ENCODE peak calls at places on chromosomes 11 and 22, in six cellular contexts. One of them, this sample, is unnamed.

GRCh38 chr11:72776117-72776843 is 17.6 kb downstream of the STARD10 start:
- DNase-seq in left lung: no peak
- DNase-seq in HFF-Myc: no peak
- DNase-seq in CD4-positive, CD25-positive, alpha-beta regulatory T cell: no peak
- DNase-seq in GM23338: no peak
- DNase-seq in astrocyte of the spinal cord: no peak
- DNase-seq in this sample: no peak

GRCh38 chr11:69896250-69896649 is 77.0 kb upstream of the FGF3 start:
- DNase-seq in HFF-Myc: no peak
- DNase-seq in GM23338: no peak
- DNase-seq in astrocyte of the spinal cord: no peak
- DNase-seq in CD4-positive, CD25-positive, alpha-beta regulatory T cell: no peak
- DNase-seq in left lung: no peak
- DNase-seq in this sample: no peak

GRCh38 chr11:111012497-111012896 is 233.0 kb upstream of the POU2AF2 start:
- DNase-seq in HFF-Myc: no peak
- DNase-seq in CD4-positive, CD25-positive, alpha-beta regulatory T cell: no peak
- DNase-seq in astrocyte of the spinal cord: no peak
- DNase-seq in GM23338: no peak
- DNase-seq in left lung: no peak
- DNase-seq in this sample: no peak

GRCh38 chr11:46254135-46254491 is 23.3 kb upstream of the CREB3L1 start:
- DNase-seq in astrocyte of the spinal cord: no peak
- DNase-seq in GM23338: no peak
- DNase-seq in left lung: no peak
- DNase-seq in HFF-Myc: no peak
- DNase-seq in CD4-positive, CD25-positive, alpha-beta regulatory T cell: no peak
- DNase-seq in this sample: peak; percentile 87

GRCh38 chr11:8289426-8290047 is 25.9 kb upstream of the LMO1 start:
- DNase-seq in GM23338: no peak
- DNase-seq in CD4-positive, CD25-positive, alpha-beta regulatory T cell: no peak
- DNase-seq in left lung: no peak
- DNase-seq in HFF-Myc: no peak
- DNase-seq in astrocyte of the spinal cord: no peak
- DNase-seq in this sample: peak; percentile 5

GRCh38 chr11:69360606-69361005 is 66.7 kb downstream of the MYEOV start:
- DNase-seq in HFF-Myc: no peak
- DNase-seq in left lung: no peak
- DNase-seq in CD4-positive, CD25-positive, alpha-beta regulatory T cell: no peak
- DNase-seq in astrocyte of the spinal cord: no peak
- DNase-seq in GM23338: no peak
- DNase-seq in this sample: peak; percentile 6

GRCh38 chr11:122743949-122744876 is 88.7 kb downstream of the UBASH3B start:
- DNase-seq in astrocyte of the spinal cord: no peak
- DNase-seq in HFF-Myc: no peak
- DNase-seq in GM23338: no peak
- DNase-seq in CD4-positive, CD25-positive, alpha-beta regulatory T cell: peak; percentile 55
- DNase-seq in left lung: peak; percentile 61
- DNase-seq in this sample: peak; percentile 44

GRCh38 chr22:50577987-50578775 is at the start of gene CPT1B:
- DNase-seq in left lung: no peak
- DNase-seq in CD4-positive, CD25-positive, alpha-beta regulatory T cell: no peak
- DNase-seq in astrocyte of the spinal cord: no peak
- DNase-seq in GM23338: peak; percentile 48
- DNase-seq in HFF-Myc: no peak
- DNase-seq in this sample: no peak

GRCh38 chr11:120563698-120564572 is 52.4 kb downstream of the GRIK4 start:
- DNase-seq in left lung: no peak
- DNase-seq in astrocyte of the spinal cord: peak; percentile 15
- DNase-seq in CD4-positive, CD25-positive, alpha-beta regulatory T cell: no peak
- DNase-seq in GM23338: peak; percentile 83
- DNase-seq in HFF-Myc: no peak
- DNase-seq in this sample: no peak

GRCh38 chr22:43094085-43094484 is 4.9 kb upstream of the TTLL1 start:
- DNase-seq in CD4-positive, CD25-positive, alpha-beta regulatory T cell: no peak
- DNase-seq in astrocyte of the spinal cord: no peak
- DNase-seq in left lung: no peak
- DNase-seq in HFF-Myc: no peak
- DNase-seq in GM23338: no peak
- DNase-seq in this sample: peak; percentile 56

GRCh38 chr22:23751441-23751996 is 607 bp upstream of the ZNF70 start:
- DNase-seq in CD4-positive, CD25-positive, alpha-beta regulatory T cell: no peak
- DNase-seq in GM23338: peak; percentile 69
- DNase-seq in astrocyte of the spinal cord: peak; percentile 16
- DNase-seq in HFF-Myc: no peak
- DNase-seq in left lung: no peak
- DNase-seq in this sample: peak; percentile 59

GRCh38 chr11:126720539-126721235 is 279.9 kb downstream of the KIRREL3 start:
- DNase-seq in astrocyte of the spinal cord: no peak
- DNase-seq in left lung: no peak
- DNase-seq in CD4-positive, CD25-positive, alpha-beta regulatory T cell: no peak
- DNase-seq in GM23338: no peak
- DNase-seq in HFF-Myc: no peak
- DNase-seq in this sample: no peak

GRCh38 chr11:45102810-45103621 is 43.4 kb upstream of the PRDM11 start:
- DNase-seq in astrocyte of the spinal cord: peak; percentile 76
- DNase-seq in HFF-Myc: no peak
- DNase-seq in left lung: no peak
- DNase-seq in GM23338: peak; percentile 84
- DNase-seq in CD4-positive, CD25-positive, alpha-beta regulatory T cell: peak; percentile 39
- DNase-seq in this sample: peak; percentile 58

GRCh38 chr11:20599424-20600346 is at the start of gene SLC6A5:
- DNase-seq in GM23338: peak; percentile 96
- DNase-seq in astrocyte of the spinal cord: peak; percentile 33
- DNase-seq in left lung: no peak
- DNase-seq in CD4-positive, CD25-positive, alpha-beta regulatory T cell: no peak
- DNase-seq in HFF-Myc: peak; percentile 22
- DNase-seq in this sample: no peak

GRCh38 chr22:41382098-41382578 is 396 bp downstream of the TEF start:
- DNase-seq in GM23338: peak; percentile 73
- DNase-seq in left lung: peak; percentile 72
- DNase-seq in HFF-Myc: no peak
- DNase-seq in astrocyte of the spinal cord: no peak
- DNase-seq in CD4-positive, CD25-positive, alpha-beta regulatory T cell: peak; percentile 59
- DNase-seq in this sample: peak; percentile 74

GRCh38 chr11:40686765-40687164 is 772.7 kb downstream of the LRRC4C start:
- DNase-seq in left lung: no peak
- DNase-seq in HFF-Myc: no peak
- DNase-seq in astrocyte of the spinal cord: no peak
- DNase-seq in GM23338: no peak
- DNase-seq in CD4-positive, CD25-positive, alpha-beta regulatory T cell: no peak
- DNase-seq in this sample: no peak

GRCh38 chr11:58926251-58926650 is 13.0 kb upstream of the GLYATL1 start:
- DNase-seq in left lung: no peak
- DNase-seq in HFF-Myc: no peak
- DNase-seq in CD4-positive, CD25-positive, alpha-beta regulatory T cell: no peak
- DNase-seq in astrocyte of the spinal cord: peak; percentile 17
- DNase-seq in GM23338: no peak
- DNase-seq in this sample: no peak

GRCh38 chr11:110176366-110177056 is 83.3 kb downstream of the ZC3H12C start:
- DNase-seq in HFF-Myc: no peak
- DNase-seq in left lung: no peak
- DNase-seq in GM23338: no peak
- DNase-seq in astrocyte of the spinal cord: peak; percentile 17
- DNase-seq in CD4-positive, CD25-positive, alpha-beta regulatory T cell: no peak
- DNase-seq in this sample: no peak

GRCh38 chr22:19477321-19478085 is 1.5 kb downstream of the UFD1 start:
- DNase-seq in CD4-positive, CD25-positive, alpha-beta regulatory T cell: no peak
- DNase-seq in astrocyte of the spinal cord: peak; percentile 21
- DNase-seq in GM23338: no peak
- DNase-seq in left lung: no peak
- DNase-seq in HFF-Myc: no peak
- DNase-seq in this sample: no peak
- H3K4me3 ChIP-seq in CD4-positive, CD25-positive, alpha-beta regulatory T cell: peak overlapping the region; percentile 94
- H3K4me3 ChIP-seq in astrocyte of the spinal cord: peak overlapping the region; percentile 94
- H3K4me3 ChIP-seq in GM23338: peak overlapping the region; percentile 55
- H3K4me3 ChIP-seq in left lung: peak overlapping the region; percentile 79
- H3K4me3 ChIP-seq in HFF-Myc: peak overlapping the region; percentile 71
- H3K4me3 ChIP-seq in this sample: peak overlapping the region; percentile 81

GRCh38 chr22:44181033-44181911 is 547 bp downstream of the PARVG start:
- DNase-seq in left lung: peak; percentile 71
- DNase-seq in CD4-positive, CD25-positive, alpha-beta regulatory T cell: peak; percentile 54
- DNase-seq in GM23338: no peak
- DNase-seq in astrocyte of the spinal cord: no peak
- DNase-seq in HFF-Myc: no peak
- DNase-seq in this sample: peak; percentile 32

GRCh38 chr22:44180706-44181032 is at the start of gene PARVG:
- DNase-seq in left lung: no peak
- DNase-seq in GM23338: peak; percentile 70
- DNase-seq in astrocyte of the spinal cord: no peak
- DNase-seq in HFF-Myc: no peak
- DNase-seq in CD4-positive, CD25-positive, alpha-beta regulatory T cell: peak; percentile 34
- DNase-seq in this sample: no peak

GRCh38 chr22:44182591-44183588 is 2.2 kb downstream of the PARVG start:
- DNase-seq in HFF-Myc: no peak
- DNase-seq in left lung: peak; percentile 84
- DNase-seq in astrocyte of the spinal cord: no peak
- DNase-seq in CD4-positive, CD25-positive, alpha-beta regulatory T cell: no peak
- DNase-seq in GM23338: no peak
- DNase-seq in this sample: peak; percentile 45

GRCh38 chr22:44179989-44180705 is 578 bp upstream of the PARVG start:
- DNase-seq in GM23338: no peak
- DNase-seq in left lung: no peak
- DNase-seq in CD4-positive, CD25-positive, alpha-beta regulatory T cell: no peak
- DNase-seq in HFF-Myc: no peak
- DNase-seq in astrocyte of the spinal cord: no peak
- DNase-seq in this sample: no peak

GRCh38 chr22:44181912-44182590 is 1.3 kb downstream of the PARVG start:
- DNase-seq in astrocyte of the spinal cord: no peak
- DNase-seq in GM23338: no peak
- DNase-seq in left lung: no peak
- DNase-seq in HFF-Myc: no peak
- DNase-seq in CD4-positive, CD25-positive, alpha-beta regulatory T cell: no peak
- DNase-seq in this sample: no peak
- H3K4me3 ChIP-seq in astrocyte of the spinal cord: no peak overlapping the region
- H3K4me3 ChIP-seq in GM23338: no peak overlapping the region
- H3K4me3 ChIP-seq in left lung: peak overlapping the region; percentile 56
- H3K4me3 ChIP-seq in HFF-Myc: no peak overlapping the region
- H3K4me3 ChIP-seq in CD4-positive, CD25-positive, alpha-beta regulatory T cell: peak overlapping the region; percentile 77
- H3K4me3 ChIP-seq in this sample: peak overlapping the region; percentile 23

GRCh38 chr11:124743050-124743449 is 3.3 kb downstream of the NRGN start:
- DNase-seq in astrocyte of the spinal cord: no peak
- DNase-seq in HFF-Myc: no peak
- DNase-seq in left lung: no peak
- DNase-seq in GM23338: no peak
- DNase-seq in CD4-positive, CD25-positive, alpha-beta regulatory T cell: no peak
- DNase-seq in this sample: no peak

GRCh38 chr11:124747406-124748099 is 4.5 kb downstream of the VSIG2 start:
- DNase-seq in GM23338: no peak
- DNase-seq in astrocyte of the spinal cord: no peak
- DNase-seq in left lung: no peak
- DNase-seq in HFF-Myc: no peak
- DNase-seq in CD4-positive, CD25-positive, alpha-beta regulatory T cell: no peak
- DNase-seq in this sample: no peak

GRCh38 chr11:124746621-124747243 is 5.3 kb downstream of the VSIG2 start:
- DNase-seq in astrocyte of the spinal cord: peak; percentile 76
- DNase-seq in HFF-Myc: peak; percentile 9
- DNase-seq in left lung: peak; percentile 90
- DNase-seq in GM23338: peak; percentile 94
- DNase-seq in CD4-positive, CD25-positive, alpha-beta regulatory T cell: peak; percentile 59
- DNase-seq in this sample: peak; percentile 95

GRCh38 chr11:124745835-124746620 is 6.0 kb downstream of the VSIG2 start:
- DNase-seq in astrocyte of the spinal cord: no peak
- DNase-seq in CD4-positive, CD25-positive, alpha-beta regulatory T cell: no peak
- DNase-seq in GM23338: peak; percentile 80
- DNase-seq in left lung: no peak
- DNase-seq in HFF-Myc: no peak
- DNase-seq in this sample: peak; percentile 87

DNA sequence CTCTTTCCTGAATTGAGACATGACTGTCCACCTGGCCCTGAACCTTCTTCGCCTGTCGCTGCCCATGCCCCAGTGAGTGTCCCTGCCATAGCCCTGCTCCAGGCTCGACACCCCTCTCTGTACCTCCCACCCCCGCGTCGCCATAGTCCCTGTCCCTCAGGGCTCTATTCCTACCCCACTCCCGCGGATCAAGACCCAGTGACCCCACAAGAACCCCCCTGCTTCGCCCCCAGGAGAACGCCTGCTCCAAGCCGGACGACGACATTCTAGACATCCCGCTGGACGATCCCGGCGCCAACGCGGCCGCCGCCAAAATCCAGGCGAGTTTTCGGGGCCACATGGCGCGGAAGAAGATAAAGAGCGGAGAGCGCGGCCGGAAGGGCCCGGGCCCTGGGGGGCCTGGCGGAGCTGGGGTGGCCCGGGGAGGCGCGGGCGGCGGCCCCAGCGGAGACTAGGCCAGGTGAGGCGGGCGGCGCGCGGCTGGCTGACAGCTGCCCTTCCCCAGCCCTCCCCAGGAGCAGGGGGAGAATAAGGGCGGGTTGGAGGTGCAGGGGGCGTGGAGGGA is 5.6 kb downstream of the NRGN start:
- DNase-seq in astrocyte of the spinal cord: no peak
- DNase-seq in HFF-Myc: no peak
- DNase-seq in CD4-positive, CD25-positive, alpha-beta regulatory T cell: no peak
- DNase-seq in GM23338: no peak
- DNase-seq in left lung: no peak
- DNase-seq in this sample: no peak
- H3K4me3 ChIP-seq in astrocyte of the spinal cord: peak overlapping the region; percentile 59
- H3K4me3 ChIP-seq in HFF-Myc: no peak overlapping the region
- H3K4me3 ChIP-seq in CD4-positive, CD25-positive, alpha-beta regulatory T cell: no peak overlapping the region
- H3K4me3 ChIP-seq in GM23338: peak overlapping the region; percentile 90
- H3K4me3 ChIP-seq in left lung: peak overlapping the region; percentile 51
- H3K4me3 ChIP-seq in this sample: no peak overlapping the region

GRCh38 chr22:38834991-38835390 is 8.8 kb downstream of the NPTXR start:
- DNase-seq in HFF-Myc: no peak
- DNase-seq in GM23338: no peak
- DNase-seq in astrocyte of the spinal cord: no peak
- DNase-seq in CD4-positive, CD25-positive, alpha-beta regulatory T cell: no peak
- DNase-seq in left lung: no peak
- DNase-seq in this sample: no peak

GRCh38 chr22:38831166-38831945 is 12.5 kb downstream of the NPTXR start:
- DNase-seq in left lung: no peak
- DNase-seq in CD4-positive, CD25-positive, alpha-beta regulatory T cell: no peak
- DNase-seq in HFF-Myc: no peak
- DNase-seq in GM23338: no peak
- DNase-seq in astrocyte of the spinal cord: peak; percentile 37
- DNase-seq in this sample: no peak

GRCh38 chr22:38832005-38832978 is 11.5 kb downstream of the NPTXR start:
- DNase-seq in CD4-positive, CD25-positive, alpha-beta regulatory T cell: no peak
- DNase-seq in GM23338: no peak
- DNase-seq in astrocyte of the spinal cord: no peak
- DNase-seq in HFF-Myc: no peak
- DNase-seq in left lung: no peak
- DNase-seq in this sample: no peak

GRCh38 chr22:38834215-38834953 is 9.4 kb downstream of the NPTXR start:
- DNase-seq in CD4-positive, CD25-positive, alpha-beta regulatory T cell: no peak
- DNase-seq in astrocyte of the spinal cord: no peak
- DNase-seq in GM23338: no peak
- DNase-seq in HFF-Myc: no peak
- DNase-seq in left lung: no peak
- DNase-seq in this sample: no peak

DNA sequence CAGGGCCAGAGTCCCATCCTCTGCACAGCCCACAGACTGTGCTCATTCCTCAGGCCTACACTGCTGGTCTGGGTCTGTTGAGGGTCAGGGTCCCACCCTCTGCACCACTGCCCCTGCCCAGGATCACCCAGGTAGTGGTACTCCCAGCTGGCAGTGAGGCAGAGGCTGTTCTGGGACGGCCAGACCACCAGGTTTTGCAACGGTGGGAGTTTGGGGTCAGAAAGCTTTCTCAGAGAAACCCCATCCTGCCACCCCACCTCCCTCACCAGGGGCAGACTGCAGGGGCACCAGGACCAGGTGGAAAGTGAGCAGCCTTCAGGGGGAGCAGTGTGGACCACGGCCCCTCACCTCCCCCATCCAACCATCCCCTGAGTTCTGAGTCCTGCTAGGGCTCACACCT is 10.8 kb downstream of the NPTXR start:
- DNase-seq in astrocyte of the spinal cord: no peak
- DNase-seq in left lung: no peak
- DNase-seq in CD4-positive, CD25-positive, alpha-beta regulatory T cell: no peak
- DNase-seq in HFF-Myc: no peak
- DNase-seq in GM23338: no peak
- DNase-seq in this sample: no peak
- H3K4me3 ChIP-seq in astrocyte of the spinal cord: no peak overlapping the region
- H3K4me3 ChIP-seq in left lung: no peak overlapping the region
- H3K4me3 ChIP-seq in CD4-positive, CD25-positive, alpha-beta regulatory T cell: no peak overlapping the region
- H3K4me3 ChIP-seq in HFF-Myc: no peak overlapping the region
- H3K4me3 ChIP-seq in GM23338: no peak overlapping the region
- H3K4me3 ChIP-seq in this sample: no peak overlapping the region